ENCODE peak calls at places on chromosomes 12 and 14, in nine cellular contexts. N, O, S, Q, Y, I, C, K and G are unnamed samples.
A peak's percentile ranks its signal among the peaks of the same experiment; 100 is the strongest.

GRCh38 chr14:101500681-101501080 is 60.6 kb upstream of the DIO3 start:
- DNase-seq in N (peak; percentile 3), O (no peak), S (no peak), Q (no peak), Y (no peak), I (no peak), C (no peak), K (peak; percentile 15), G (no peak)

GRCh38 chr14:23481992-23482813 is 12.7 kb downstream of the NGDN start:
- DNase-seq in N (no peak), O (no peak), S (no peak), Q (no peak), Y (no peak), I (no peak), C (no peak), K (no peak), G (no peak)

GRCh38 chr12:94175763-94176660 is 27.6 kb downstream of the PLXNC1 start:
- DNase-seq in N (no peak), O (no peak), S (no peak), Q (no peak), Y (no peak), I (no peak), C (no peak), K (no peak), G (no peak)

GRCh38 chr14:82398313-82398712 is 864.7 kb upstream of the SEL1L start:
- DNase-seq in N (no peak), O (no peak), S (no peak), Q (no peak), Y (no peak), I (no peak), C (no peak), K (no peak), G (no peak)

GRCh38 chr12:84601483-84601882 is 311.1 kb downstream of the SLC6A15 start:
- DNase-seq in N (no peak), O (no peak), S (no peak), Q (no peak), Y (no peak), I (no peak), C (no peak), K (no peak), G (no peak)

GRCh38 chr12:29051221-29051620 is 97.9 kb upstream of the FAR2 start:
- DNase-seq in N (no peak), O (no peak), S (no peak), Q (no peak), Y (no peak), I (no peak), C (no peak), K (no peak), G (no peak)

GRCh38 chr12:64669270-64669842 is 59.1 kb downstream of the RASSF3 start:
- DNase-seq in N (no peak), O (peak; percentile 65), S (no peak), Q (peak; percentile 73), Y (no peak), I (peak; percentile 65), C (peak; percentile 61), K (peak; percentile 78), G (no peak)

GRCh38 chr12:25792031-25792430 is 166.5 kb upstream of the RASSF8 start:
- DNase-seq in N (no peak), O (no peak), S (no peak), Q (no peak), Y (no peak), I (no peak), C (no peak), K (no peak), G (no peak)

GRCh38 chr14:33914676-33915516 is 36.0 kb downstream of the EGLN3 start:
- DNase-seq in N (no peak), O (peak; percentile 16), S (no peak), Q (peak; percentile 33), Y (peak; percentile 39), I (no peak), C (no peak), K (no peak), G (peak; percentile 62)

GRCh38 chr12:10941916-10942607 is 3.0 kb upstream of the TAS2R14 start:
- DNase-seq in N (no peak), O (no peak), S (no peak), Q (no peak), Y (no peak), I (no peak), C (no peak), K (no peak), G (no peak)

GRCh38 chr12:79143803-79144202 is 279.2 kb downstream of the SYT1 start:
- DNase-seq in N (no peak), O (no peak), S (no peak), Q (no peak), Y (no peak), I (no peak), C (no peak), K (no peak), G (no peak)

GRCh38 chr14:99995700-99996356 is 69.4 kb upstream of the EVL start:
- DNase-seq in N (peak; percentile 38), O (peak; percentile 43), S (peak; percentile 36), Q (peak; percentile 77), Y (peak; percentile 77), I (peak; percentile 70), C (peak; percentile 79), K (peak; percentile 36), G (peak; percentile 33)

GRCh38 chr12:110353211-110353965 is 50.1 kb downstream of the ANAPC7 start:
- DNase-seq in N (no peak), O (no peak), S (no peak), Q (no peak), Y (no peak), I (no peak), C (no peak), K (no peak), G (no peak)

GRCh38 chr14:99268776-99269510 is 3.1 kb downstream of the BCL11B start:
- DNase-seq in N (no peak), O (no peak), S (no peak), Q (no peak), Y (no peak), I (no peak), C (no peak), K (no peak), G (no peak)

GRCh38 chr12:113056631-113057488 is at the start of gene DTX1:
- DNase-seq in N (no peak), O (peak; percentile 51), S (no peak), Q (no peak), Y (no peak), I (peak; percentile 50), C (no peak), K (no peak), G (no peak)
- TF ChIP-seq POLR2A in N (no peak), O (no peak), S (no peak), Q (no peak), Y (no peak), I (no peak), C (no peak), K (no peak), G (no peak)

DNA sequence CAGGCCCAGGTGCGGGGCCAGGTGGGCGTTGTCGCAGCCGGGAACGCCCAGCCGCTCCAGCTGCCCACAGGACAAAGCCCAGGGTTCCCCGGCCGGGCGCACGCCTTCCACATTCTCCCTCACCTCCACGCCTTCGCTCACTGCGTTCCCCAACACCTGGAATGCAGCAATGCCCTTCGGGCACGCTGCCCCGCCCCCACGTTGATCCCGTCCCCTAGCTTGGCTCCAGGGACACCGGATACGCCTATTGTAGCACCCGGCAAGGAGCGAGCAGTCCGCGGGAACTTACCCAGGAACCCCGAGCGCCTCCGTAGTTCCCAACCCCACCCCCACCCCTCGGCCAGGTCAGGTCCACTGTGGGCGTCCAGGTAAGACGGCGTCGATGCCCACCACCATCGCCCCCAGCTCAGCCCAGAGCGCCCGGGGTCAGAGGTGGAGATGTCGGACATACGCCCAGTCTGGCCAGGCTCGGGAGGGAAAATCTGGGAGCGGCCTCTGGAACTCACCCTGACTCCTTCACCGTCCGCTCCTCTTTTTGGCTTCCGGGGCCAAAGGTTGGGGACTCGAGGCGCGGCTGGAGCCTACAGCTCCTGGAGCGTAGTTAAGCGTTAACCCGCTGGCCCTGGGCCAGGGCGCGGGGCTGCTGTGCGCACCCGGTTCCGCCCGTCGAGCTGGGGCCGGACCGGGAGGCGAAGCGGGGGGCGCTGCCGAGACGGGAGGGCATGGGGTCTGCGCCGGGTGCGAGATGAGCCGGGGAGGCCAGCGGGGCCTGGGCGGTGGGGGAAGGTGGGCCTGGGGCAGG is 600 bp upstream of the CEP170B start:
- DNase-seq in N (no peak), O (no peak), S (no peak), Q (peak; percentile 88), Y (peak; percentile 37), I (peak; percentile 39), C (peak; percentile 93), K (peak; percentile 57), G (no peak)
- TF ChIP-seq POLR2A in N (no peak), O (no peak), S (no peak), Q (no peak), Y (no peak), I (no peak), C (peak; percentile 74), K (no peak), G (no peak)

DNA sequence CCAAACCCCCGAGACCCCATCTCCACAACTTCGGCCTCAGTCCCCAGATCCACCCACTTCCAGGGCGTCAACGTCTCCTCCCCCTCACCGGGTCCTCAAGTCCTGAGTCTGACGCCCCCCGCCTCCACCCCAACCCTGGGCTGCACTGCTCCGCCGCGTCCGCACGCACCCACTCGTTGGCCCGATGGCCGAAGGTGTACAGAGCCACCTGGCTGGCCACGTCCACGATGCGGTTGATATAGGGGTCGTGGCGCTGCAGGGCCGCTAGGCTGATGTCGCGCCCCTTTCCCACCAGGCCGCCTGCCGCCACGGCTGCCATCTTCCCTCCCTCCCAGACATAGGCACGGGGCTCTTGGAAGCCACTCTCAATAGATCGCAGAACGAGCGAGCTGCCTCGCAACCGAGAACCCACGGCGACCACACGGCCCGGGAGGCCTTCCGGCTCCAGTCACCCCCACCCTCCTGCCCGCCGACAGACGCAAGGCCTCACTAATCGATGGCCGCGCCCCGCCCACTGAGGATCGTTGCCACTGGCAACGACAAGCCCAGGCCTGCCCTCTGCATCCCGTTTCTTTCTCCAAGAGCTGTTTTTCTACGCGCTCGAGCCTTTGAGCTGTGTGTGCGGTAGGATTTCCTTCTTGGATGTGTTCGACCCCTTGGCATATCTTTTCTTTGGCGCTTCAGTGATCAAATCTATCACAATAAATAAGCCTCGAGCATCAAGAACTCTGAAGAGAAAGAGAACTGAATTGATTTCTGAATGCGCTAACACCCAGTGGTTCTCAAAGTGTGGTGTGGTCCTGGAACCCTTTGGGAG is at the start of gene DCP1B:
- DNase-seq in N (peak; percentile 95), O (peak; percentile 96), S (peak; percentile 78), Q (peak; percentile 97), Y (peak; percentile 77), I (peak; percentile 99), C (peak; percentile 98), K (peak; percentile 97), G (peak; percentile 89)
- TF ChIP-seq POLR2A in N (peak; percentile 36), O (peak; percentile 58), S (peak; percentile 87), Q (no peak), Y (peak; percentile 88), I (peak; percentile 91), C (peak; percentile 73), K (peak; percentile 50), G (peak; percentile 68)

DNA sequence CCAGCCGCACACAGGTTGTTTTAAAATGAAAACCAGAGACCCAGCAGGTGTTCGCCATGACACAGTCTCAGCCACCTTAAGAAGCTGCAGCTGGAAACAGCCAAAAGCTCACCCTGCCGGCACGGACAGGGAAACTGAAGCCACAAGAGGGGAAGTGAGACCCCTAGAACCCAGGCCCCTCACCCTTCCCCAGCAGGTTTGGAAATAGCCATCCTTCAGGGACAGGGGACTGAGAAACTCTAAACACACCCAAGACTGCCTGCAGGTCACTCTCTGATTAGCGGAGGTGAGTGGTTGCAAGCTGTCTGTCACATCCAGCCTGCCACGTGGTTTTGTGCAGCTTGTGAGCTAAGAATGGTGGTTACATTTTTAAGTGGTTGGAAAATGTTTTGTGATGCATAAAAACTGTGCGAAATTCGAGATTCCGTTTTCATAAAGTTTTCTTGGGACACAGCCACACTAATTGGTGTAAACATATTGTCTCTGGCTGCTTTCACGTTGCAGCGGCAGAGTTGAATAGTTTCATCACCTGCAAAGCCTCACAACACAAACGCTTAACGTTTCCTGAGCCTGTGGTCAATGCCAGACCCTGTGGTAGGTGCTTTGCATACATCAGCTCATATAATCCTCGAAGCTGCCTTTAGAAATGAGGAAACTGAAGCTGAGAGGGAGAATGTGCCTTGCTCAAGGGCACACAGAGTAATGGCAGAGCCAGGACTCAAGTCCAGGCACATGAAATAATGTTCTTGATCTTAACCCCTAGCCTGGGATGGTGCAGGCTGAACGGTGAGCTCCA is 1.7 kb upstream of the SELPLG start:
- DNase-seq in N (no peak), O (no peak), S (peak; percentile 56), Q (no peak), Y (no peak), I (no peak), C (peak; percentile 71), K (no peak), G (no peak)
- TF ChIP-seq POLR2A in N (no peak), O (no peak), S (peak; percentile 96), Q (no peak), Y (no peak), I (no peak), C (peak; percentile 59), K (no peak), G (no peak)